ENCODE peak calls at places on chromosomes 16 and 17, in seven cellular contexts. I is HCT116, Y is K562, O is HepG2, X is GM12878, Z is SK-N-SH, L is H1. W is an unnamed sample.

GRCh38 chr17:47323382-47324223 is at the start of gene EFCAB13:
- DNase-seq in I (no peak), Y (peak; percentile 94), O (peak; percentile 84), X (peak; percentile 54), Z (peak; percentile 99), L (peak; percentile 94), W (peak; percentile 84)

GRCh38 chr16:65751622-65752598 is 614.6 kb upstream of the CDH5 start:
- DNase-seq in I (no peak), Y (no peak), O (no peak), X (no peak), Z (no peak), L (no peak), W (no peak)

GRCh38 chr17:47894498-47895253 is 1.4 kb upstream of the SP2 start:
- DNase-seq in I (no peak), Y (peak; percentile 49), O (no peak), X (no peak), Z (no peak), L (no peak), W (no peak)

GRCh38 chr16:21247376-21247775 is 13.9 kb downstream of the ANKS4B start:
- DNase-seq in I (no peak), Y (no peak), O (no peak), X (no peak), Z (no peak), L (no peak), W (no peak)

GRCh38 chr16:64638804-64639203 is 483.1 kb downstream of the CDH11 start:
- DNase-seq in I (no peak), Y (no peak), O (no peak), X (no peak), Z (no peak), L (no peak), W (no peak)

GRCh38 chr17:49875690-49876089 is 27.8 kb upstream of the TAC4 start:
- DNase-seq in I (no peak), Y (no peak), O (no peak), X (no peak), Z (no peak), L (no peak), W (peak; percentile 36)

GRCh38 chr16:75265911-75266701 is 14.7 kb upstream of the BCAR1 start:
- DNase-seq in I (no peak), Y (peak; percentile 85), O (peak; percentile 84), X (no peak), Z (peak; percentile 99), L (peak; percentile 93), W (peak; percentile 61)

GRCh38 chr16:72850863-72851262 is 197.1 kb downstream of the ZFHX3 start:
- DNase-seq in I (no peak), Y (no peak), O (no peak), X (no peak), Z (no peak), L (no peak), W (no peak)

GRCh38 chr16:80743772-80744171 is 60.6 kb downstream of the CDYL2 start:
- DNase-seq in I (no peak), Y (no peak), O (no peak), X (no peak), Z (no peak), L (no peak), W (no peak)

GRCh38 chr17:56752263-56752662 is 81.5 kb downstream of the C17orf67 start:
- DNase-seq in I (no peak), Y (no peak), O (no peak), X (no peak), Z (no peak), L (no peak), W (no peak)

GRCh38 chr16:2090819-2091721 is 43.3 kb downstream of the TSC2 start:
- DNase-seq in I (peak; percentile 66), Y (no peak), O (no peak), X (no peak), Z (peak; percentile 75), L (peak; percentile 97), W (peak; percentile 68)

GRCh38 chr17:65627892-65628622 is 66.6 kb upstream of the AXIN2 start:
- DNase-seq in I (no peak), Y (no peak), O (peak; percentile 91), X (no peak), Z (no peak), L (no peak), W (no peak)

GRCh38 chr17:62965149-62965648 is 836 bp upstream of the TANC2 start:
- DNase-seq in I (no peak), Y (no peak), O (no peak), X (no peak), Z (no peak), L (no peak), W (no peak)

GRCh38 chr17:10050597-10051101 is 145.6 kb upstream of the RCVRN start:
- DNase-seq in I (no peak), Y (no peak), O (no peak), X (peak; percentile 68), Z (no peak), L (no peak), W (no peak)
- TF ChIP-seq YY1 in I (no peak), Y (no peak), O (no peak), X (no peak), Z (no peak), L (no peak), W (no peak)

DNA sequence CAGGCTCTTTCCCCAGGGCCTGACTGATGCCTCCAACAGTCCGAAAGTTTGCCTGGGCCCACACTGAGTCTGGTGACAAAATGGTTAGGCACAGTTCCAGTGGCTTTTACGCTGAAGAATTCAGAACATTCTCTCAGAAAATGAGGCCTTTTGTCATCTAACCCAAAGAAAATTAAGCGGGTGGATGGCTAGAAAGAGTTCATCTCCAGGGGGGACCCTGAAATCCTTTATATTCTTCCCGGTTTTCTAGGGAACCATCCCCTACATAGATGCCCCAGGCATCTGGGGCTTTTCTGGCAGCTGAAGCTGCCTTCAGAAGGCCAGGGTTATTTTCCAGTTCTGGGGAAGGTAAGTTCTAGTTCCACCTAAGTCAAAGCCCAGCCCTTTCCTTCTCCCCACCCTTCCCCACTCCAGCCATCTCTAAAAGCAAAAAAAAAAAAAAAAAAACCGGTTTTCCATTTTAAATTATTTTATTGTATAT is 2.2 kb downstream of the RASD1 start:
- DNase-seq in I (no peak), Y (no peak), O (no peak), X (no peak), Z (no peak), L (peak; percentile 45), W (no peak)
- TF ChIP-seq YY1 in I (no peak), Y (no peak), O (no peak), X (no peak), Z (no peak), L (no peak), W (no peak)

DNA sequence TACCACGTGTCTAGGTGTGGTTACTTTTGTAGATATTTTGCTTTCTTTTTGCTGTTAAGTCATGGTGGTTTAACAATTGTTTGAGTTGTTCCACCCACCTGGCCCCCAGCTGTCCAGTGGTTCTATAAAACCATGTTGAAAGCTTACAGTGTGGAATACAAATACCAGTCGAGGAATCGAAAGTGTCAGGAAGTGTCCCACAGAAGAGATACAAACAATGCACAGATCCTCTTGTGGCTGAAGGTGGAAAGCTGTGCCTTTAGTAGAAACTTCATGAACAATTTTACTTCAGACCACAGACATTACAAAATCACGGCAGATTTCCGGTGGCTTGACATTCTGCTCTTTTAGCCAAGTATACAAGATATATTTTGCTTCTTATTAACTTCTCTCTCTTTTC is 782.4 kb upstream of the SOX9 start:
- DNase-seq in I (no peak), Y (no peak), O (no peak), X (no peak), Z (no peak), L (no peak), W (no peak)
- TF ChIP-seq YY1 in I (no peak), Y (no peak), O (no peak), X (no peak), Z (no peak), L (no peak), W (no peak)

DNA sequence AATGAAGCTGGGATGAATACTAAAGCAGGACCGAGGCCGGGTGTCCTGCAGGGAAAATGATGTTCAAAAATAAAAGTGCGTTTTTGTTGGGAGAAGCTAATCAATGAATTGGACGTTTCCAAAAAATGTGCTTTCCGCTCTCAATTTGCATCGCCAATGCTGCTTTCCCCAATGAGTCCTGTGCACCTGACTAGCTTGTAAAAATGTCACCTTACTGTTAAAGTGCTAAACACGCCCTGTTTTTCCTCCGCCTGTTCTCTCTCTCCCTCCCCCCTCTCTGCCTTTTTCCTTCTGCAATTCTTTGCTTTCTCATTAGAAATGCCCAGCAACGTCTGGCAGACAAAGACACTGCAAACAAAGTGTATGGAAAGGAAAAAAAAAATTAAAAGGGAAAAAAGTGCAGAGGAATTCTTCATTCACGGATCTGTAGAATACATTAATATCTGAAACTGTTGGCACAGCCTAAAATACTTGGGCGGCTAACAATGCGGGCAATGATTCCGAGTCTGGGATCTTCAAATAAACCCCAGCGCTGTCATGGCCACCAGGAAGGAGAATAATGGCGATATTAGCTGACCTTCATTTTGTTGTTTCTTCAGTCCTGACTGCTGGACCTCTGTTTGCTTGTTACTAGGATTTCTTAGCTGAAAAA is 244.0 kb downstream of the STX8 start:
- DNase-seq in I (no peak), Y (no peak), O (no peak), X (no peak), Z (no peak), L (no peak), W (no peak)
- TF ChIP-seq YY1 in I (no peak), Y (no peak), O (no peak), X (no peak), Z (no peak), L (no peak), W (no peak)

GRCh38 chr17:45091778-45092425 is 30.8 kb downstream of the NMT1 start:
- DNase-seq in I (no peak), Y (no peak), O (no peak), X (no peak), Z (no peak), L (no peak), W (no peak)
- TF ChIP-seq YY1 in I (no peak), Y (no peak), O (no peak), X (no peak), Z (no peak), L (no peak), W (no peak)

GRCh38 chr17:71985111-71986039 is 135.4 kb upstream of the SOX9 start:
- DNase-seq in I (no peak), Y (no peak), O (no peak), X (no peak), Z (no peak), L (no peak), W (no peak)
- TF ChIP-seq YY1 in I (no peak), Y (no peak), O (no peak), X (no peak), Z (no peak), L (no peak), W (no peak)

GRCh38 chr16:85724936-85725335 is 26.0 kb downstream of the C16orf74 start:
- DNase-seq in I (no peak), Y (no peak), O (no peak), X (no peak), Z (no peak), L (no peak), W (no peak)
- TF ChIP-seq YY1 in I (no peak), Y (no peak), O (no peak), X (no peak), Z (no peak), L (no peak), W (no peak)